ENCODE peak calls at places on chromosomes 7 and 10, in nine cellular contexts. S, B, O, Y, A, G, W, E and M are unnamed samples.

GRCh38 chr7:76074972-76075370 is 27.1 kb downstream of the MDH2 start:
- DNase-seq in A (no peak), E (no peak), S (no peak), G (no peak), W (no peak), O (no peak), Y (no peak), B (no peak), M (no peak)

GRCh38 chr10:42488416-42488815 is 150.0 kb downstream of the ZNF33B start:
- DNase-seq in W (no peak), E (no peak), B (no peak), Y (no peak), S (no peak), G (no peak), O (no peak), A (no peak), M (no peak)

GRCh38 chr7:4798706-4799235 is 23.3 kb downstream of the AP5Z1 start:
- DNase-seq in E (no peak), A (no peak), W (no peak), B (no peak), O (no peak), S (no peak), G (no peak), Y (no peak), M (no peak)

GRCh38 chr7:4889682-4890081 is 6.2 kb upstream of the RADIL start:
- DNase-seq in G (no peak), E (no peak), S (no peak), A (no peak), O (no peak), Y (no peak), W (no peak), B (no peak), M (no peak)

GRCh38 chr10:3107426-3107961 is 40.1 kb downstream of the PFKP start:
- DNase-seq in S (no peak), E (peak; percentile 89), Y (peak; percentile 94), G (no peak), W (no peak), A (peak; percentile 95), B (peak; percentile 76), O (peak; percentile 57), M (peak; percentile 92)

GRCh38 chr10:126216221-126216701 is 172.0 kb downstream of the ADAM12 start:
- DNase-seq in W (no peak), Y (no peak), S (no peak), A (no peak), E (no peak), O (peak; percentile 43), B (no peak), G (no peak), M (no peak)

GRCh38 chr10:1534820-1535219 is 202.5 kb downstream of the ADARB2 start:
- DNase-seq in O (no peak), A (no peak), B (no peak), W (no peak), S (no peak), Y (no peak), G (no peak), E (no peak), M (no peak)

GRCh38 chr7:134212576-134213546 is 85.7 kb downstream of the LRGUK start:
- DNase-seq in S (peak; percentile 81), W (no peak), G (no peak), Y (peak; percentile 39), A (peak; percentile 17), B (no peak), E (no peak), O (no peak), M (no peak)

GRCh38 chr7:8481752-8482446 is 48.5 kb downstream of the NXPH1 start:
- DNase-seq in O (no peak), B (no peak), E (no peak), W (no peak), A (no peak), G (no peak), Y (peak; percentile 18), S (no peak), M (peak; percentile 13)

GRCh38 chr7:93245525-93246432 is 13.6 kb downstream of the VPS50 start:
- DNase-seq in E (no peak), A (peak; percentile 20), Y (no peak), B (no peak), W (peak; percentile 21), O (no peak), S (peak; percentile 38), G (no peak), M (no peak)

GRCh38 chr7:91772100-91772794 is 108.3 kb downstream of the MTERF1 start:
- DNase-seq in B (no peak), A (no peak), S (no peak), G (no peak), O (no peak), Y (no peak), W (no peak), E (peak; percentile 65), M (no peak)

GRCh38 chr7:38310601-38311057 is 37.2 kb upstream of the TARP start:
- DNase-seq in A (no peak), Y (peak; percentile 40), E (no peak), S (peak; percentile 30), G (no peak), B (peak; percentile 46), O (peak; percentile 43), W (no peak), M (no peak)

GRCh38 chr10:89373916-89374711 is 3.7 kb upstream of the IFIT1B start:
- DNase-seq in B (peak; percentile 87), W (peak; percentile 93), O (peak; percentile 89), S (peak; percentile 71), Y (peak; percentile 97), A (peak; percentile 53), G (no peak), E (peak; percentile 96), M (peak; percentile 91)

GRCh38 chr7:19377611-19378339 is 232.6 kb upstream of the FERD3L start:
- DNase-seq in G (no peak), O (no peak), B (no peak), Y (no peak), A (no peak), W (no peak), S (no peak), E (no peak), M (no peak)

GRCh38 chr10:119355930-119356329 is 148.6 kb downstream of the GRK5 start:
- DNase-seq in E (no peak), A (peak; percentile 53), B (no peak), S (peak; percentile 30), G (peak; percentile 63), O (no peak), W (no peak), Y (no peak), M (no peak)

GRCh38 chr10:43569681-43570080 is 4.7 kb downstream of the ZNF239 start:
- DNase-seq in G (no peak), O (no peak), B (no peak), E (peak; percentile 15), Y (no peak), W (no peak), S (no peak), A (no peak), M (no peak)

GRCh38 chr7:123709525-123709924 is 39.3 kb downstream of the WASL start:
- DNase-seq in B (no peak), Y (no peak), G (no peak), E (no peak), W (no peak), A (no peak), S (no peak), O (no peak), M (no peak)

GRCh38 chr10:71383972-71384687 is 12.6 kb upstream of the CDH23 start:
- DNase-seq in Y (peak; percentile 49), G (no peak), O (peak; percentile 66), S (peak; percentile 86), W (peak; percentile 44), A (peak; percentile 58), E (peak; percentile 46), B (peak; percentile 72), M (peak; percentile 24)
- H3K4me1 ChIP-seq in Y (no peaks in the 10 kb centered on the region), G (no peaks in the 10 kb centered on the region), O (no peaks in the 10 kb centered on the region), S (peaks cover 9% of the 10 kb centered on the region), W (peaks cover 16% of the 10 kb centered on the region), A (no peaks in the 10 kb centered on the region), E (no peaks in the 10 kb centered on the region), B (no peaks in the 10 kb centered on the region), M (no peaks in the 10 kb centered on the region)

GRCh38 chr10:131478398-131478989 is 167.0 kb upstream of the TCERG1L start:
- DNase-seq in W (no peak), Y (no peak), G (no peak), A (no peak), O (no peak), S (no peak), B (no peak), E (no peak), M (no peak)

GRCh38 chr10:131474426-131474825 is 162.9 kb upstream of the TCERG1L start:
- DNase-seq in O (no peak), W (no peak), G (no peak), Y (no peak), B (no peak), E (no peak), S (no peak), A (no peak), M (no peak)

GRCh38 chr10:131475803-131476202 is 164.3 kb upstream of the TCERG1L start:
- DNase-seq in Y (no peak), B (no peak), E (no peak), S (no peak), G (no peak), O (no peak), A (no peak), W (no peak), M (no peak)

GRCh38 chr10:131475043-131475442 is 163.5 kb upstream of the TCERG1L start:
- DNase-seq in E (no peak), A (no peak), G (no peak), W (no peak), S (no peak), B (no peak), Y (no peak), O (no peak), M (no peak)

GRCh38 chr10:131477457-131478205 is 166.1 kb upstream of the TCERG1L start:
- DNase-seq in B (no peak), E (no peak), S (no peak), G (no peak), A (peak; percentile 6), O (no peak), W (peak; percentile 25), Y (no peak), M (no peak)
- TF ChIP-seq POLR2A in B (no peak), E (no peak), S (no peak), G (no peak), A (no peak), O (no peak), W (no peak), Y (no peak), M (no peak)

GRCh38 chr7:102467581-102468415 is 3.0 kb downstream of the LRWD1 start:
- DNase-seq in A (no peak), W (no peak), O (no peak), Y (no peak), S (no peak), E (no peak), G (no peak), B (no peak), M (no peak)
- H3K4me1 ChIP-seq in A (peaks cover 10% of the 10 kb centered on the region), W (peaks cover 27% of the 10 kb centered on the region), O (peaks cover 11% of the 10 kb centered on the region), Y (peaks cover 33% of the 10 kb centered on the region), S (peaks cover 11% of the 10 kb centered on the region), E (peaks cover 5% of the 10 kb centered on the region), G (peaks cover 5% of the 10 kb centered on the region), B (peaks cover 11% of the 10 kb centered on the region), M (peaks cover 14% of the 10 kb centered on the region)

GRCh38 chr7:49112647-49113046 is 188.3 kb downstream of the CDC14C start:
- DNase-seq in W (no peak), E (no peak), O (no peak), G (no peak), B (no peak), Y (no peak), S (no peak), A (no peak), M (no peak)

GRCh38 chr7:49112222-49112621 is 187.9 kb downstream of the CDC14C start:
- DNase-seq in O (no peak), B (no peak), E (no peak), Y (no peak), A (no peak), S (no peak), W (no peak), G (no peak), M (no peak)

GRCh38 chr7:49111706-49112105 is 187.4 kb downstream of the CDC14C start:
- DNase-seq in B (no peak), A (no peak), E (no peak), Y (no peak), G (no peak), S (no peak), W (no peak), O (no peak), M (no peak)
- TF ChIP-seq POLR2A in B (no peak), A (no peak), E (no peak), Y (no peak), G (no peak), S (no peak), W (no peak), O (no peak), M (no peak)